ENCODE peak calls at places on chromosomes 7 and 10, in seven cellular contexts. K is IMR-90, M is H9, U is H1, F is mesenchymal stem cell, O is mesendoderm, N is neuronal stem cell. R is an unnamed sample.

GRCh38 chr10:96721207-96721572 is 876 bp upstream of the PIK3AP1 start:
- DNase-seq in K (no peak), F (no peak), M (peak), U (no peak), N (no peak), O (peak), R (no peak)

GRCh38 chr7:103795787-103796186 is 193.7 kb downstream of the RELN start:
- DNase-seq in K (no peak), F (no peak), M (no peak), U (no peak), O (no peak), N (no peak), R (no peak)

GRCh38 chr10:63783882-63784281 is 262.7 kb downstream of the REEP3 start:
- DNase-seq in N (no peak), O (no peak), K (no peak), M (no peak), F (no peak), U (no peak), R (no peak)

GRCh38 chr7:151796091-151796870 is 80.6 kb downstream of the PRKAG2 start:
- DNase-seq in O (no peak), U (no peak), K (peak), F (no peak), M (no peak), N (no peak), R (peak)

GRCh38 chr10:77539147-77539935 is 98.3 kb downstream of the KCNMA1 start:
- DNase-seq in K (no peak), O (no peak), N (no peak), M (no peak), F (no peak), U (no peak), R (no peak)

GRCh38 chr7:49708590-49708989 is 64.8 kb upstream of the VWC2 start:
- DNase-seq in O (no peak), N (no peak), K (no peak), F (no peak), M (no peak), U (no peak), R (no peak)

GRCh38 chr7:128841961-128842673 is 11.9 kb downstream of the FLNC start:
- DNase-seq in F (peak), N (peak), U (peak), M (peak), O (peak), K (peak), R (peak)

GRCh38 chr10:72688208-72688651 is 3.7 kb upstream of the MCU start:
- DNase-seq in M (no peak), O (peak), U (no peak), K (peak), F (peak), N (no peak), R (peak)

GRCh38 chr7:33673029-33673700 is 232.2 kb upstream of the BMPER start:
- DNase-seq in N (no peak), K (no peak), U (no peak), O (peak), F (no peak), M (no peak), R (no peak)

GRCh38 chr10:34889004-34889869 is 74.1 kb upstream of the PARD3 start:
- DNase-seq in O (no peak), N (no peak), F (no peak), M (no peak), K (no peak), U (no peak), R (no peak)

GRCh38 chr10:53690556-53691240 is 918.1 kb upstream of the MBL2 start:
- DNase-seq in U (no peak), F (no peak), N (no peak), K (no peak), O (peak), M (no peak), R (no peak)

GRCh38 chr10:17386021-17386420 is 68.4 kb downstream of the ST8SIA6 start:
- DNase-seq in M (no peak), N (no peak), F (no peak), O (no peak), U (no peak), K (no peak), R (no peak)

GRCh38 chr7:116968626-116969025 is 15.3 kb downstream of the ST7 start:
- DNase-seq in M (no peak), N (no peak), K (no peak), U (no peak), F (no peak), O (no peak), R (no peak)

GRCh38 chr10:21989453-21990154 is 13.9 kb downstream of the DNAJC1 start:
- DNase-seq in U (peak), O (peak), K (peak), N (peak), M (peak), F (peak), R (peak)

GRCh38 chr10:132363376-132363775 is 31.4 kb downstream of the LRRC27 start:
- DNase-seq in N (no peak), M (no peak), O (peak), K (no peak), F (no peak), U (no peak), R (no peak)

GRCh38 chr7:42886129-42886528 is 25.7 kb downstream of the C7orf25 start:
- DNase-seq in M (no peak), K (no peak), U (no peak), N (no peak), O (no peak), F (peak), R (no peak)

GRCh38 chr7:138752568-138753518 is 45.0 kb upstream of the TMEM213 start:
- DNase-seq in O (peak), N (no peak), U (no peak), F (no peak), M (no peak), K (peak), R (peak)

GRCh38 chr7:130712416-130712815 is 21.6 kb downstream of the KLF14 start:
- DNase-seq in O (no peak), F (no peak), M (no peak), K (no peak), N (no peak), U (no peak), R (no peak)

GRCh38 chr10:34092891-34093290 is 722.2 kb downstream of the PARD3 start:
- DNase-seq in M (no peak), K (peak), F (no peak), N (no peak), U (no peak), O (no peak), R (no peak)

GRCh38 chr7:10703059-10703458 is 270.6 kb upstream of the PHF14 start:
- DNase-seq in K (no peak), N (no peak), U (no peak), M (no peak), O (no peak), F (no peak), R (peak)

GRCh38 chr10:49534670-49535381 is 4.1 kb downstream of the ERCC6 start:
- DNase-seq in F (peak), N (no peak), O (no peak), M (no peak), K (peak), U (no peak), R (no peak)

GRCh38 chr7:84190016-84190705 is 4.4 kb downstream of the SEMA3A start:
- DNase-seq in N (no peak), F (peak), O (no peak), M (no peak), K (peak), U (no peak), R (no peak)

GRCh38 chr7:50711271-50712175 is 71.2 kb downstream of the GRB10 start:
- DNase-seq in F (no peak), K (peak), O (no peak), M (no peak), N (no peak), U (no peak), R (peak)

GRCh38 chr7:119232091-119232490 is 1007.6 kb downstream of the ANKRD7 start:
- DNase-seq in U (no peak), N (no peak), O (no peak), M (no peak), F (no peak), K (no peak), R (no peak)
- H4K8ac ChIP-seq in U (no peak), N (no peak), O (no peak), M (no peak), F (no peak), K (no peak), R (no peak)

GRCh38 chr10:113331971-113332370 is 220.9 kb upstream of the HABP2 start:
- DNase-seq in K (no peak), N (no peak), O (no peak), F (no peak), M (no peak), U (no peak), R (no peak)
- H4K8ac ChIP-seq in K (no peak), N (no peak), O (no peak), F (no peak), M (no peak), U (no peak), R (no peak)

DNA sequence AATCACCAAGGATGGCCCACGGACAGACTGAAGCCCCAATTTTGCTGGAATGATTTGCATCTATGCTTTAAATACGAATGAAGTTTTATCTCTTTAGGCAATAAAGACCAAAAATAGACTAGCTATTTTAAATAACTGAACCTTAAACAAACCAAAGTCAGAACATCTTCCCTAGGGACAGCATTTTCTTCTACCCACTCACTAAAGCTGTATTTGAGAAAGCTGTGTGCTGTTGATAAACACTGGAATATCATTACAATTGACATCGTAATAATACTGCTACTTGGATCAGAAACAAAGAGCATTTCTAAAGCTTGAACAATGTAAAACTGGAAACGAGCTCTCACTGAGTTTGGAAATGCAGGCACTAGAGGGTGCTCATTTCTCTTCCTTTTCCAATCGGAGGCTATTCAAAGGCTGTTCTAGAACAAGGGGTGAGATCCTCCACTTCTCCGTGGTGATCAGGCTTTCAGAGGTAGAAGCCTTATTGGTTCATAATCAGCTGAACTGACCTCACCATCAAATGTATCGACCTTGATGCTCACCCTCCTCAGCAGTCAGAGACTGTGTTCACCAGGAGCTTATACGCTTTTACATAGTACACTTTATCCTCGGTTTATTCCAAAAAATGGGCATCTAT is 225.3 kb upstream of the PRSS1 start:
- DNase-seq in K (no peak), O (no peak), F (no peak), M (no peak), U (no peak), N (no peak), R (no peak)
- H4K8ac ChIP-seq in K (no peak), O (no peak), F (no peak), M (no peak), U (no peak), N (no peak), R (no peak)

DNA sequence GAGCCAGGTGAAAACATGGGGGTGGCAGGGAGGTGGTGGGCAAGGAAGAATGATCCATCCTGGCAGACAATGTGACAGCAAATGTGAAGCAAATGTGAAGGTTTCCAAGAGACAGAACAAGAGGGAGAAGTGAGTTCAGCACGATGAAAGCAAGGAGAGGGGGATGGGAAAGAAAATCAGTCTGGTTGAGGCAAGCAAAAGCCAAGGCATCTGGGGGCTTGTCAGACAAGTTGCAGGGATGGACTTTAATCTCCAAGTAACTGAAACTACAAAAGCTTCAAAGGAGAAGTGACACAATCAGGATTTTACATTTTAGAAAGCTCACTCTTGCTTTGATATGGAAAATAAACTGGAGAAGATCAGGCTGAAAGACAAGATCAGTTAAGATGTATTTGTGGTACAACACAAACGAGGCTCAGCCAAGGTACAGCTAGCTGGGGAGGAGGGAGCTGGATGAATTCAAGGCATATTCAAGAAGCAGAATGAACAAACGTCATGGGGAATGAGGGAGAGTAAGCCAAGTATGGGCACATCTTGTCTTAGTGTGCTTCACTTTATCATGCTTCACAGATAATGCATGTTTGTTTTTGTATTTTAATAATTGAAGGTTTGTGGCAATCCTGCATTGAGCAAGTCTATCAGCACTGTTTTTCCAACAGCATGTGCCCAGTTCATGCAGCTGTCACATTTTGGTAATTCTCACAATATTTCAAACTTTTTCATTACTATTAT is 135.5 kb downstream of the HIBADH start:
- DNase-seq in M (no peak), U (no peak), O (no peak), K (no peak), N (no peak), F (no peak), R (no peak)
- H4K8ac ChIP-seq in M (no peak), U (no peak), O (no peak), K (no peak), N (no peak), F (no peak), R (no peak)

DNA sequence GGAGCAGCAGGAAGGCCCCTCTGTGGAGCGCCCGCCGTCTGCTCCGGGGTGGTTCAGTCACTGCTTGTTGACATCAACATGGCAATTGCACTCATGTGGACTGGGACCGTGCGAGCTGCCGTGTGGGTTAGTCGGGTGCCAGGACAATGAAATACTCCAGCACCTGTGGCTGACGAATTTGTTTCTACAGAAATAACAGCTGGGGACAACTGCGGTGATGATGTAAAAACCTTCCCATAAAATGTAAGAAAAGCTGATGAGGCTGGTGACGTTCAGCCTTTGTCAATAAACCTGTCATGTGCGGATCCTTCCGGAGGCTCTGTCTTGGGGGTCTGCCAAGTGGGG is 5.6 kb downstream of the GPER1 start:
- DNase-seq in M (no peak), O (no peak), F (no peak), K (no peak), N (no peak), U (no peak), R (no peak)
- H4K8ac ChIP-seq in M (no peak), O (no peak), F (no peak), K (no peak), N (no peak), U (no peak), R (no peak)

GRCh38 chr10:43673471-43673870 is 24.8 kb upstream of the ZNF32 start:
- DNase-seq in K (no peak), N (no peak), O (no peak), U (no peak), M (no peak), F (no peak), R (no peak)
- H4K8ac ChIP-seq in K (no peak), N (no peak), O (no peak), U (no peak), M (no peak), F (no peak), R (no peak)

DNA sequence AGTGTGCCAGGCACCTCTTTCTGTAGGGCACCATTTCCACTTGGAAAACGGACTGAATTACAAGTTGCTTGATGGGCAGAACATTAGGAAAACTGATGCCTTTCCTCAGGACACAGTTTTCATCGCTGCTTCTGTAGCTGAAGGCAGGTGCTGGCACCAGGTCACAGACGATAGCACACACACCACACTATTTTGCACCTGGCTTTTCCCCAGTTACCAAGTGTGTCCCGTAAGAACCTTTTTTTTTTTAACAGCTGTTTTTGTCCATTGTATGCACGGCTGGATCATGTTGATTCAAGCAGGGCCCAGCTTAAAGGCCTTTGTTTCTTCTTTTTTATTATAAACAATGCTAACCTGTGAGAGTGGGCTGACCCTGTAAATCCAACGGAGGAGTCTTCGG is 1.3 kb upstream of the GET4 start:
- DNase-seq in K (no peak), N (no peak), O (peak), F (no peak), U (no peak), M (no peak), R (no peak)
- H4K8ac ChIP-seq in K (no peak), N (no peak), O (no peak), F (peak), U (no peak), M (no peak), R (peak)

DNA sequence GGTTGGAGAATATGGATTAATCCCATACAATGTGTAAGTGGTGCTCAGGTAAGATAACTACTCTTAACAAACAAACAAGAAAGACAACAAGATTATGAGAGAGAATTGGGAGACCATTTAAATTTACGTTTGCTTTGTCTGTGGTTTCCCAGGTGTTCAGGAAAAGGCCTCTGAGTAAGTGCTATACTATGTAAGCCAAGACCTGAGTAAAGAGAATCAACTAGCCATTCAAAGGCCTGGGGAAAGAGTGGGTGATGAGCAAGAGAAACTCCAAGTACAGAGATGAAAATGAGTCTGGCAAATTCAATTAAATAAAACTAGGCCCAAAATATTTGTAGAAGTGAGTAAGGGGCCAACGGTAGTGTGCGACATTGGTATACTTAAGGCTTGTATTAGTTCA is 9.9 kb downstream of the CSTF2T start:
- DNase-seq in M (no peak), K (no peak), N (no peak), O (no peak), F (no peak), U (no peak), R (peak)
- H4K8ac ChIP-seq in M (no peak), K (no peak), N (no peak), O (no peak), F (no peak), U (no peak), R (no peak)